ENCODE peak calls at places on chromosomes 2 and 18, in six cellular contexts. V is stimulated activated naive CD8-positive, alpha-beta T cell treated with anti-CD3 and anti-CD28 coated beads, Interleukin-15, Interleukin-2, amounts not matched to agents 100 U/mL and 50 U/mL, for 24 hours; Q is EL; W is NB4; Y is activated T-cell treated with anti-CD3 and anti-CD28 coated beads, Interleukin-2, amount 50 U/mL, for 72 hours; K is NCI-H1092 treated with DMSO at 0.1 percent for 48 hours. H is an unnamed sample.

GRCh38 chr2:196162586-196163180 is 8.7 kb downstream of the STK17B start:
- DNase-seq in K (no peak), W (peak), V (no peak), Q (no peak), Y (peak), H (no peak)

GRCh38 chr2:9675369-9676351 is 44.9 kb upstream of the YWHAQ start:
- DNase-seq in Q (peak), V (no peak), Y (no peak), K (no peak), W (peak), H (peak)

GRCh38 chr18:48540329-48541025 is 1.6 kb downstream of the CTIF start:
- DNase-seq in V (peak), Y (peak), Q (peak), K (peak), W (peak), H (peak)

GRCh38 chr2:207711750-207712487 is 479 bp downstream of the CCNYL1 start:
- DNase-seq in K (no peak), Q (peak), W (peak), Y (peak), V (peak), H (peak)

GRCh38 chr2:240597419-240598181 is 11.1 kb downstream of the CAPN10 start:
- DNase-seq in Q (no peak), Y (no peak), W (no peak), K (no peak), V (no peak), H (no peak)

GRCh38 chr2:108363048-108363899 is 14.5 kb upstream of the SULT1C4 start:
- DNase-seq in V (peak), Q (no peak), Y (no peak), K (no peak), W (peak), H (peak)

GRCh38 chr2:235493775-235494715 is at the start of gene AGAP1:
- DNase-seq in Y (peak), K (peak), Q (peak), W (peak), V (peak), H (peak)

GRCh38 chr2:381919-382833 is 94.3 kb upstream of the ALKAL2 start:
- DNase-seq in Q (no peak), W (no peak), Y (no peak), K (no peak), V (no peak), H (no peak)

GRCh38 chr2:14951569-14952285 is 319.2 kb downstream of the LRATD1 start:
- DNase-seq in V (no peak), Y (no peak), W (no peak), Q (no peak), K (no peak), H (no peak)

GRCh38 chr2:54059504-54059903 is 55.9 kb upstream of the ACYP2 start:
- DNase-seq in K (no peak), W (no peak), Q (no peak), Y (no peak), V (no peak), H (no peak)

GRCh38 chr2:181517685-181518301 is 60.6 kb downstream of the ITGA4 start:
- DNase-seq in V (no peak), Y (no peak), W (no peak), Q (no peak), K (peak), H (peak)

GRCh38 chr2:62743506-62743905 is 38.0 kb downstream of the EHBP1 start:
- DNase-seq in Q (no peak), W (no peak), Y (no peak), V (no peak), K (no peak), H (peak)

GRCh38 chr2:210540471-210541257 is 15.7 kb upstream of the CPS1 start:
- DNase-seq in W (no peak), K (no peak), V (no peak), Y (no peak), Q (no peak), H (no peak)

GRCh38 chr2:85999131-85999831 is 106.4 kb downstream of the POLR1A start:
- DNase-seq in W (peak), Y (peak), K (no peak), Q (peak), V (peak), H (peak)

GRCh38 chr2:12684471-12684936 is 32.2 kb upstream of the TRIB2 start:
- DNase-seq in K (no peak), W (no peak), V (no peak), Q (peak), Y (no peak), H (peak)

GRCh38 chr2:168434164-168434563 is 21.9 kb upstream of the CERS6 start:
- DNase-seq in V (no peak), W (no peak), Y (no peak), Q (no peak), K (peak), H (no peak)

GRCh38 chr2:157218911-157219310 is 38.6 kb upstream of the GALNT5 start:
- DNase-seq in K (no peak), V (no peak), Y (no peak), Q (no peak), W (no peak), H (no peak)

GRCh38 chr18:57523171-57523956 is 63.1 kb downstream of the FECH start:
- DNase-seq in Q (no peak), K (no peak), V (no peak), Y (no peak), W (peak), H (no peak)

GRCh38 chr2:43481927-43482542 is 113.8 kb downstream of the THADA start:
- DNase-seq in V (no peak), W (no peak), Y (no peak), Q (no peak), K (no peak), H (no peak)